ENCODE peak calls at places on chromosomes 2 and 18, in five cellular contexts. W is endodermal cell, J is keratinocyte, U is brain microvascular endothelial cell, I is GM23338. D is an unnamed sample.

GRCh38 chr18:42937434-42937833 is 178.1 kb downstream of the RIT2 start:
- DNase-seq in W (no peak), J (no peak), U (no peak), I (no peak), D (no peak)

GRCh38 chr2:23824777-23825212 is 102.1 kb downstream of the ATAD2B start:
- DNase-seq in U (peak; percentile 60), W (peak; percentile 50), I (peak; percentile 70), J (no peak), D (no peak)

GRCh38 chr18:49400398-49401072 is 59.9 kb downstream of the DYM start:
- DNase-seq in I (no peak), U (no peak), J (no peak), W (no peak), D (no peak)

GRCh38 chr2:20617892-20618467 is 32.9 kb downstream of the HS1BP3 start:
- DNase-seq in W (peak; percentile 74), J (no peak), I (no peak), U (peak; percentile 98), D (peak; percentile 97)

GRCh38 chr2:74044999-74045398 is 60.3 kb downstream of the TET3 start:
- DNase-seq in J (no peak), U (no peak), W (no peak), I (no peak), D (no peak)

GRCh38 chr2:105144128-105144940 is 97.2 kb upstream of the GPR45 start:
- DNase-seq in U (no peak), W (peak; percentile 59), J (no peak), I (no peak), D (no peak)

GRCh38 chr2:160425394-160425793 is 68.2 kb downstream of the RBMS1 start:
- DNase-seq in U (peak; percentile 31), I (no peak), J (no peak), W (no peak), D (no peak)

GRCh38 chr18:64679121-64679520 is 530.2 kb upstream of the LINC00305 start:
- DNase-seq in J (no peak), W (no peak), U (no peak), I (no peak), D (no peak)

GRCh38 chr2:234674781-234675201 is 177.9 kb upstream of the ARL4C start:
- DNase-seq in I (no peak), U (peak; percentile 74), W (peak; percentile 15), J (no peak), D (no peak)

GRCh38 chr2:83808878-83809277 is 650.2 kb downstream of the SUCLG1 start:
- DNase-seq in U (no peak), W (no peak), J (no peak), I (no peak), D (no peak)

GRCh38 chr2:134718095-134718955 is 475 bp downstream of the TMEM163 start:
- DNase-seq in J (no peak), W (peak; percentile 79), U (no peak), I (peak; percentile 63), D (peak; percentile 62)

GRCh38 chr2:146748046-146748445 is 1096.8 kb upstream of the ACVR2A start:
- DNase-seq in I (no peak), J (no peak), W (no peak), U (no peak), D (no peak)

GRCh38 chr2:20138696-20139095 is 86.2 kb downstream of the SDC1 start:
- DNase-seq in J (no peak), U (peak; percentile 14), I (no peak), W (no peak), D (no peak)

GRCh38 chr2:151869296-151869695 is 41.1 kb upstream of the ARL5A start:
- DNase-seq in I (no peak), W (no peak), J (no peak), U (no peak), D (no peak)

GRCh38 chr2:226794751-226795171 is 4.9 kb downstream of the IRS1 start:
- DNase-seq in I (peak; percentile 43), W (peak; percentile 50), J (no peak), U (peak; percentile 57), D (no peak)

GRCh38 chr2:47208852-47209606 is 53.9 kb upstream of the STPG4 start:
- DNase-seq in I (no peak), U (peak; percentile 51), W (no peak), J (no peak), D (no peak)

GRCh38 chr2:106941372-106941993 is 55.5 kb upstream of the ST6GAL2 start:
- DNase-seq in W (no peak), J (no peak), U (no peak), I (no peak), D (no peak)

GRCh38 chr2:136136921-136137320 is 19.0 kb upstream of the CXCR4 start:
- DNase-seq in W (peak; percentile 68), U (no peak), I (no peak), J (no peak), D (no peak)

GRCh38 chr2:118202707-118203303 is 114.5 kb downstream of the INSIG2 start:
- DNase-seq in J (no peak), U (peak; percentile 35), I (peak; percentile 85), W (peak; percentile 88), D (peak; percentile 53)

GRCh38 chr2:188303363-188304031 is 11.8 kb downstream of the GULP1 start:
- DNase-seq in I (peak; percentile 92), J (no peak), W (peak; percentile 82), U (peak; percentile 24), D (no peak)

GRCh38 chr2:45435316-45435715 is 175.8 kb downstream of the SRBD1 start:
- DNase-seq in J (peak; percentile 15), U (peak; percentile 86), I (no peak), W (no peak), D (no peak)

GRCh38 chr2:84152471-84152870 is 306.6 kb downstream of the SUCLG1 start:
- DNase-seq in I (no peak), J (peak; percentile 4), W (no peak), U (no peak), D (no peak)

GRCh38 chr2:190017837-190018236 is 44.7 kb downstream of the MSTN start:
- DNase-seq in I (no peak), J (no peak), W (no peak), U (no peak), D (no peak)

GRCh38 chr18:61388010-61388409 is 54.8 kb downstream of the CDH20 start:
- DNase-seq in W (no peak), U (peak; percentile 9), J (no peak), I (no peak), D (no peak)

GRCh38 chr2:150618215-150618905 is 130.9 kb upstream of the RND3 start:
- DNase-seq in W (no peak), J (no peak), U (no peak), I (no peak), D (no peak)
- TF ChIP-seq CTCF in W (no peak), J (no peak), U (no peak), I (no peak), D (no peak)

GRCh38 chr2:16729901-16730300 is 64.3 kb upstream of the CYRIA start:
- DNase-seq in U (no peak), J (no peak), I (no peak), W (no peak), D (no peak)
- H3K27me3 ChIP-seq in U (no peaks in the 10 kb centered on the region), J (no peaks in the 10 kb centered on the region), I (no peaks in the 10 kb centered on the region), W (no peaks in the 10 kb centered on the region), D (no peaks in the 10 kb centered on the region)

DNA sequence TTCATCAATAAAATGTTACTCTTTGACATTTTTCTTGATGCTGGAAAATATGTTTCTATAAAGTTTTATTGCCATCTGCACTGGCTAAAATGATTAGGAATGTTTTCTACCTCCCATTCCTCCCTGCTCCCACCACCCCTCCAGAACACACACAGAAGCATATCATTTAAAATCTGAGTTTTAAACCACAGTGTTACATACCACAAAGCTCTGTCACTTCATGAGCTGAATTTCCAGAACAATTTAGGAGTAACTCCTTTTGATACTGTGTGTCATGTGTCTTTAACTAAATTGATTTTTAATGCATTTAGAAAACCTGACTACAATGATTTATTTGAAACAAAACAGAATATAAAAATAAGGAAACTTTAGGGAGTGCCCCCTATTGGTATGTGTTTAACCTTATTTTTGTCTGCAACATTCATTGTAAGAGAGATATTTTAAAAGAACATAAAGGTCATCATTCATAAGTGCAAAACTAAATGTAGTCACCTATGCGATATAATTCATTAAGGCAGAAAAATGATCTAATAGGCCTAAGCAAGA is 52.0 kb downstream of the FEZ2 start:
- DNase-seq in U (no peak), I (no peak), W (no peak), J (no peak), D (no peak)
- TF ChIP-seq CTCF in U (no peak), I (peak; percentile 50), W (peak; percentile 61), J (no peak), D (no peak)

GRCh38 chr2:60411295-60411694 is 142.2 kb downstream of the BCL11A start:
- DNase-seq in W (no peak), U (no peak), J (no peak), I (no peak), D (no peak)
- H3K27me3 ChIP-seq in W (peaks cover 23% of the 10 kb centered on the region), U (no peaks in the 10 kb centered on the region), J (peaks cover 5% of the 10 kb centered on the region), I (peaks cover 4% of the 10 kb centered on the region), D (no peaks in the 10 kb centered on the region)

GRCh38 chr2:28869494-28870145 is 489 bp downstream of the TRMT61B start:
- DNase-seq in U (no peak), W (peak; percentile 44), I (peak; percentile 6), J (peak; percentile 0), D (peak; percentile 58)
- TF ChIP-seq CTCF in U (no peak), W (no peak), I (no peak), J (no peak), D (no peak)

DNA sequence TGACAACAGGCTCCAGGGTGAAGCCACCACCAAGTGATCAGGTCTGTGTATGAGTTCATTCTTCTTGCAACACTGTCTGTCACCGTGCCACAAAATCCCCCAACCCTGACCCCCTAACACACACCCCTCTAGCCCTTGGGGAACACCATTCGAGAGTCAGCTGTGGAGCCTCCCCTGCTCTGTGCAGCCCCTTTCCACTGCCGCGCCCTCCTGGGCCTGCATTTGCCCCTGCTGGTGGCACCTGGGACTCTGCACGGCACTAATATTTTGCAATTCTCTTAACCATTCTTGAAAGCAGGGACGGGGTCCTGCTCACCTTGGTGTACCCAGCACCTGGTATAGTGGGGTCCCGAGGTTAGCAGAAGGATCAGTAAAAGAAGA is 124.0 kb downstream of the HDAC4 start:
- DNase-seq in I (no peak), U (no peak), W (peak; percentile 47), J (no peak), D (no peak)
- H3K27me3 ChIP-seq in I (no peaks in the 10 kb centered on the region), U (no peaks in the 10 kb centered on the region), W (no peaks in the 10 kb centered on the region), J (no peaks in the 10 kb centered on the region), D (no peaks in the 10 kb centered on the region)

D was measured in lower lobe of right lung.